ENCODE peak calls at places on chromosomes 16 and 17, in nine cellular contexts. B, E, Z, L, X, I, P, V and D are unnamed samples.

GRCh38 chr17:67629963-67630320 is 87.8 kb upstream of the NOL11 start:
- DNase-seq in B (peak), E (no peak), Z (peak), L (no peak), X (no peak), I (no peak), P (no peak), V (peak), D (no peak)

GRCh38 chr17:80529904-80530292 is 14.7 kb upstream of the RPTOR start:
- DNase-seq in B (no peak), E (no peak), Z (no peak), L (no peak), X (no peak), I (no peak), P (no peak), V (no peak), D (no peak)

GRCh38 chr17:8417806-8418205 is 17.9 kb upstream of the NDEL1 start:
- DNase-seq in B (no peak), E (no peak), Z (no peak), L (no peak), X (no peak), I (no peak), P (no peak), V (no peak), D (no peak)

GRCh38 chr17:79453481-79453880 is 157.4 kb downstream of the RBFOX3 start:
- DNase-seq in B (no peak), E (no peak), Z (no peak), L (no peak), X (no peak), I (no peak), P (no peak), V (no peak), D (no peak)

GRCh38 chr16:75074920-75075687 is 41.5 kb downstream of the LDHD start:
- DNase-seq in B (no peak), E (peak), Z (peak), L (peak), X (no peak), I (no peak), P (no peak), V (no peak), D (no peak)

GRCh38 chr16:2529061-2529931 is 1.9 kb downstream of the CEMP1 start:
- DNase-seq in B (peak), E (no peak), Z (no peak), L (no peak), X (peak), I (no peak), P (no peak), V (no peak), D (no peak)

GRCh38 chr16:31181102-31181830 is 1.3 kb downstream of the FUS start:
- DNase-seq in B (peak), E (peak), Z (peak), L (peak), X (peak), I (peak), P (peak), V (no peak), D (no peak)

GRCh38 chr17:16415031-16415924 is at the start of gene TRPV2:
- DNase-seq in B (no peak), E (no peak), Z (no peak), L (peak), X (peak), I (no peak), P (peak), V (no peak), D (no peak)

GRCh38 chr17:17114592-17115225 is 72.5 kb downstream of the MPRIP start:
- DNase-seq in B (no peak), E (no peak), Z (no peak), L (no peak), X (no peak), I (no peak), P (no peak), V (no peak), D (no peak)

GRCh38 chr17:6639651-6640535 is 618 bp downstream of the KIAA0753 start:
- DNase-seq in B (peak), E (no peak), Z (peak), L (peak), X (peak), I (no peak), P (peak), V (no peak), D (no peak)

GRCh38 chr17:82098169-82098938 is at the start of gene FASN:
- DNase-seq in B (peak), E (peak), Z (peak), L (peak), X (peak), I (peak), P (peak), V (peak), D (peak)

GRCh38 chr16:700684-701584 is 4.7 kb downstream of the FBXL16 start:
- DNase-seq in B (no peak), E (no peak), Z (no peak), L (no peak), X (peak), I (no peak), P (no peak), V (no peak), D (no peak)

GRCh38 chr16:3590736-3591435 is 13.7 kb upstream of the NLRC3 start:
- DNase-seq in B (no peak), E (no peak), Z (no peak), L (no peak), X (no peak), I (no peak), P (no peak), V (no peak), D (no peak)

GRCh38 chr17:66555605-66556004 is 253.2 kb downstream of the PRKCA start:
- DNase-seq in B (no peak), E (no peak), Z (no peak), L (no peak), X (no peak), I (no peak), P (no peak), V (no peak), D (no peak)

GRCh38 chr16:280552-280951 is at the start of gene ARHGDIG:
- DNase-seq in B (no peak), E (no peak), Z (no peak), L (no peak), X (no peak), I (no peak), P (no peak), V (no peak), D (no peak)

GRCh38 chr16:2465653-2466415 is 5.3 kb upstream of the NTN3 start:
- DNase-seq in B (no peak), E (no peak), Z (no peak), L (no peak), X (no peak), I (no peak), P (no peak), V (no peak), D (no peak)

GRCh38 chr17:9647014-9647413 is 1.7 kb downstream of the USP43 start:
- DNase-seq in B (no peak), E (no peak), Z (no peak), L (no peak), X (no peak), I (no peak), P (no peak), V (no peak), D (no peak)

GRCh38 chr16:78096386-78096785 is 3.1 kb upstream of the WWOX start:
- DNase-seq in B (peak), E (no peak), Z (no peak), L (no peak), X (no peak), I (no peak), P (no peak), V (no peak), D (peak)

GRCh38 chr16:66382966-66383299 is 16.4 kb downstream of the CDH5 start:
- DNase-seq in B (peak), E (no peak), Z (peak), L (no peak), X (no peak), I (no peak), P (no peak), V (no peak), D (peak)

GRCh38 chr17:63387941-63388340 is 58.2 kb downstream of the CYB561 start:
- DNase-seq in B (no peak), E (no peak), Z (peak), L (no peak), X (no peak), I (no peak), P (no peak), V (no peak), D (no peak)

GRCh38 chr17:59897090-59897489 is 4.2 kb downstream of the RPS6KB1 start:
- DNase-seq in B (peak), E (no peak), Z (no peak), L (no peak), X (no peak), I (no peak), P (no peak), V (no peak), D (no peak)

GRCh38 chr17:58330544-58330996 is 2.0 kb upstream of the TSPOAP1 start:
- DNase-seq in B (no peak), E (no peak), Z (no peak), L (no peak), X (no peak), I (no peak), P (no peak), V (no peak), D (no peak)

GRCh38 chr17:58328195-58329034 is at the start of gene TSPOAP1:
- DNase-seq in B (no peak), E (no peak), Z (no peak), L (peak), X (no peak), I (no peak), P (no peak), V (no peak), D (no peak)

GRCh38 chr17:58329808-58330543 is 1.4 kb upstream of the TSPOAP1 start:
- DNase-seq in B (no peak), E (no peak), Z (no peak), L (no peak), X (no peak), I (no peak), P (no peak), V (no peak), D (no peak)

GRCh38 chr17:58327363-58328194 is 1.0 kb downstream of the TSPOAP1 start:
- DNase-seq in B (no peak), E (no peak), Z (no peak), L (no peak), X (no peak), I (no peak), P (no peak), V (no peak), D (no peak)

GRCh38 chr17:58329035-58329807 is 626 bp upstream of the TSPOAP1 start:
- DNase-seq in B (no peak), E (no peak), Z (no peak), L (peak), X (no peak), I (no peak), P (no peak), V (no peak), D (no peak)
- TF ChIP-seq POLR2A in B (no peak), E (no peak), Z (no peak), L (no peak), X (no peak), I (no peak), P (no peak), V (no peak), D (no peak)

GRCh38 chr17:42798383-42799380 is at the start of the genes CNTD1 and COA3:
- DNase-seq in B (peak), E (peak), Z (peak), L (peak), X (peak), I (peak), P (peak), V (peak), D (peak)

GRCh38 chr17:42796066-42796758 is 2.3 kb downstream of the COA3 start:
- DNase-seq in B (no peak), E (no peak), Z (no peak), L (no peak), X (no peak), I (no peak), P (no peak), V (no peak), D (no peak)

GRCh38 chr17:42798011-42798382 is 507 bp downstream of the COA3 start:
- DNase-seq in B (no peak), E (no peak), Z (no peak), L (no peak), X (no peak), I (no peak), P (no peak), V (no peak), D (no peak)

GRCh38 chr17:42795465-42795864 is 3.0 kb downstream of the COA3 start:
- DNase-seq in B (no peak), E (no peak), Z (no peak), L (peak), X (no peak), I (no peak), P (no peak), V (no peak), D (no peak)

DNA sequence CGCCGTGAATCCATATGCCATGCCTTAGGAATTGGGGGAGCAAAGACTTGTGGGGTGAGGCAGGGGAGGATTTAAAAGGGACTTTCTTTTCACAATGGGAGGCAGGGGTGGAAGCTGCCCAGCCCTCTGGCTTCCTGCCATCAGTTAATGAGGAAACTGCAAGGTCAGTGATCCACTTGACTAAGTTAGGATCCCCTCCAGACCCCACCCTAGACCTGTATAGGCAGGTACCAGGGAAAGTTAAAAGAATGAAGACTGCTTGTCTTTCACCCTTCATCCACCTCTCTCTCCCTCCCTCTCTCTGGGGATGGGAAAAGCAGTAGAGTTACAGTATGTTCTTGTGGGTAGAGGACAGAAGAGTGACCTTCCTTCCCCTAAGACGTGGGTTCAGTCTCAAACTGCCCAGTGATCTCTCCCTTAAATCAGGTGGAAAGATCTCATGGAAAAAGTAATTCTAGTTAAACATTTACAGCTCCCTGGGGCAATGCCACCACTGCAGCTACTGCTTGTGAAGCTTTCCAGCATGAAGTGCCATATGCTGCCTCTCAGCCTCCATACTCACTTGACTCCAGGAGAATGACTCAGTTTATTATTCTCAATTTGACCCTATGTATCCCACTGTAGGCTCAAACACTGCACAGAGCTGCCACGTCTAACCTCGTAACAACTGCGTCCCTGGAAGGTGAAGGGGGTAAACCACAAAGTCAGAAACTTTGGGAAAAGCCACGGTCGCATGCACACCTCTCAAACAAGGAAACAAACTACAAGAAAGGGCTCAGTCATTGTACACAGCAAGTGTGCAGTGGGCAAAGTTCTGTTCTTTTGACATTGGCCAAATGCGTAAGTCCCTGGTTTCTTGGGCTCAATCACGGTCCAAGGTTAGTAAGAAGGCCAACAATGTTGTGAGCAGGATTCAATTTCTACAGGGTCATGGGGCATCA is 1.2 kb downstream of the COA3 start:
- DNase-seq in B (no peak), E (no peak), Z (no peak), L (peak), X (no peak), I (no peak), P (no peak), V (no peak), D (no peak)
- TF ChIP-seq POLR2A in B (peak), E (no peak), Z (no peak), L (peak), X (no peak), I (no peak), P (no peak), V (no peak), D (no peak)

GRCh38 chr16:10922328-10923145 is 19.7 kb downstream of the DEXI start:
- DNase-seq in B (peak), E (no peak), Z (no peak), L (no peak), X (peak), I (no peak), P (peak), V (no peak), D (no peak)
- TF ChIP-seq POLR2A in B (no peak), E (no peak), Z (no peak), L (no peak), X (no peak), I (no peak), P (no peak), V (no peak), D (no peak)

DNA sequence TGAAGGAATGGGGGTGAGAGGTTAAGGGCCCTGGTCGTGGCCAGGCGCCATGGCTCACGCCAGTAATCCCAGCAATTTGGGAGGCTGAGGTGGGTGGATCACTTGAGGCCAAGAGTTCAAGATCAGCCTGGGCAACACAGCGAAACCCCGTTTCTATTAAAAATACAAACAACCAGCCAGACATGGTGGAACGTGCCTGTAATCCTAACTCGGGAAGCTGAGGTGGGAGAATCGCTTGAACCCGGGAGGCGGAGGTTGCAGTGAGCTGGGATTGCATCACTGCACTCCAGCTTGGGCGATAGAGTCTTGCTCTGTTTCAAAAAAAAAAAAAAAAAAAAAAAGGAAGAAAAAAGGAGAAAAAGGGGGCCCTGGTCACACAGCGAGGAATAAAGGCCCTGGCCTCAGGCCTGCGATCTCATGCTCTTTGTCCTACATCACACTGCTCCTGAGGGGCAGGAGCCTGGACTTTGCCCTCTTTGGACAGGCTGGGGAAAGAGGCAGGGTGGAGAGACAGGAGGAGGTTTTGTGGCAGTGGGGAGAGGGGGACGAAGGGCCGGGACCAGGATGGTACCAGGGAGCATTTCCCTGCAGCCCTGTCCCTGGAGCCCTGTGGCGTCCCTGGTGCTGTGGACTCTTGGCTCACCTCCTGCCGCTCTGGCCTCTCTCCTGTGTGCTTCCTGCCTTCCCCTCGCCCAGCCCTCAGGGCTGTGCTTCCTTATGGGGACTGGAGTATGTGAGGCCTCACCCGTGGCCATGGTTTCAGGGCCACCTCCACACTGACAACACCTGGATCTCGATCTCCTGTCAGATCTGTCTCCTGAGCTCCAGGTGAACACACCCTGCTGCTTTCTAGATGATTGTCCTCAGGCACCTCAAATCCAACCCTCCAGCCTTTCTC is 19.7 kb upstream of the SLC25A19 start:
- DNase-seq in B (no peak), E (no peak), Z (no peak), L (peak), X (no peak), I (no peak), P (no peak), V (no peak), D (no peak)
- TF ChIP-seq POLR2A in B (no peak), E (no peak), Z (no peak), L (peak), X (no peak), I (no peak), P (no peak), V (no peak), D (no peak)

GRCh38 chr16:56683424-56684162 is 1.3 kb downstream of the MT1X start:
- DNase-seq in B (no peak), E (no peak), Z (no peak), L (no peak), X (no peak), I (no peak), P (no peak), V (no peak), D (no peak)
- TF ChIP-seq POLR2A in B (no peak), E (no peak), Z (no peak), L (no peak), X (no peak), I (no peak), P (no peak), V (no peak), D (no peak)

GRCh38 chr16:71883849-71884638 is at the start of gene ZNF821:
- DNase-seq in B (peak), E (peak), Z (peak), L (peak), X (peak), I (peak), P (peak), V (no peak), D (peak)
- TF ChIP-seq POLR2A in B (peak), E (no peak), Z (peak), L (no peak), X (no peak), I (peak), P (no peak), V (no peak), D (no peak)